ENCODE peak calls at places on chromosomes 11 and 22, in nine cellular contexts. One of them, this sample, is unnamed.

GRCh38 chr11:34165786-34166557 is 60.5 kb downstream of the NAT10 start:
- DNase-seq in mammary epithelial cell: peak
- DNase-seq in MM.1S: no peak
- DNase-seq in pancreas: no peak
- DNase-seq in uterus: no peak
- DNase-seq in body of pancreas: no peak
- DNase-seq in foreskin keratinocyte: no peak
- DNase-seq in IMR-90: no peak
- DNase-seq in CD4-positive, CD25-positive, alpha-beta regulatory T cell: no peak
- DNase-seq in this sample: no peak

GRCh38 chr11:85694385-85694980 is 8.5 kb upstream of the CCDC89 start:
- DNase-seq in mammary epithelial cell: peak
- DNase-seq in MM.1S: peak
- DNase-seq in pancreas: no peak
- DNase-seq in uterus: no peak
- DNase-seq in body of pancreas: no peak
- DNase-seq in foreskin keratinocyte: no peak
- DNase-seq in IMR-90: peak
- DNase-seq in CD4-positive, CD25-positive, alpha-beta regulatory T cell: peak
- DNase-seq in this sample: no peak

GRCh38 chr11:45209904-45210699 is 63.7 kb downstream of the PRDM11 start:
- DNase-seq in mammary epithelial cell: no peak
- DNase-seq in MM.1S: no peak
- DNase-seq in pancreas: no peak
- DNase-seq in uterus: peak
- DNase-seq in body of pancreas: peak
- DNase-seq in foreskin keratinocyte: no peak
- DNase-seq in IMR-90: peak
- DNase-seq in CD4-positive, CD25-positive, alpha-beta regulatory T cell: no peak
- DNase-seq in this sample: peak

GRCh38 chr11:76763573-76764348 is 19.4 kb upstream of the TSKU start:
- DNase-seq in mammary epithelial cell: peak
- DNase-seq in MM.1S: no peak
- DNase-seq in pancreas: no peak
- DNase-seq in uterus: peak
- DNase-seq in body of pancreas: no peak
- DNase-seq in foreskin keratinocyte: peak
- DNase-seq in IMR-90: peak
- DNase-seq in CD4-positive, CD25-positive, alpha-beta regulatory T cell: no peak
- DNase-seq in this sample: no peak

GRCh38 chr11:119567667-119568582 is 145.0 kb upstream of the THY1 start:
- DNase-seq in mammary epithelial cell: peak
- DNase-seq in MM.1S: no peak
- DNase-seq in pancreas: no peak
- DNase-seq in uterus: peak
- DNase-seq in body of pancreas: peak
- DNase-seq in foreskin keratinocyte: no peak
- DNase-seq in IMR-90: peak
- DNase-seq in CD4-positive, CD25-positive, alpha-beta regulatory T cell: no peak
- DNase-seq in this sample: no peak

GRCh38 chr22:18060646-18061620 is 16.9 kb upstream of the PEX26 start:
- DNase-seq in mammary epithelial cell: peak
- DNase-seq in MM.1S: no peak
- DNase-seq in pancreas: no peak
- DNase-seq in uterus: no peak
- DNase-seq in body of pancreas: peak
- DNase-seq in foreskin keratinocyte: peak
- DNase-seq in IMR-90: peak
- DNase-seq in CD4-positive, CD25-positive, alpha-beta regulatory T cell: no peak
- DNase-seq in this sample: no peak

GRCh38 chr11:118924591-118925585 is 838 bp downstream of the BCL9L start:
- DNase-seq in mammary epithelial cell: peak
- DNase-seq in MM.1S: peak
- DNase-seq in pancreas: peak
- DNase-seq in uterus: peak
- DNase-seq in body of pancreas: peak
- DNase-seq in foreskin keratinocyte: no peak
- DNase-seq in IMR-90: peak
- DNase-seq in CD4-positive, CD25-positive, alpha-beta regulatory T cell: peak
- DNase-seq in this sample: peak

GRCh38 chr22:46588279-46589140 is 31.7 kb upstream of the GRAMD4 start:
- DNase-seq in mammary epithelial cell: no peak
- DNase-seq in MM.1S: no peak
- DNase-seq in pancreas: no peak
- DNase-seq in uterus: no peak
- DNase-seq in body of pancreas: no peak
- DNase-seq in foreskin keratinocyte: no peak
- DNase-seq in IMR-90: no peak
- DNase-seq in CD4-positive, CD25-positive, alpha-beta regulatory T cell: no peak
- DNase-seq in this sample: peak

GRCh38 chr22:26443901-26444300 is 14.8 kb downstream of the ASPHD2 start:
- DNase-seq in mammary epithelial cell: no peak
- DNase-seq in MM.1S: no peak
- DNase-seq in pancreas: no peak
- DNase-seq in uterus: no peak
- DNase-seq in body of pancreas: no peak
- DNase-seq in foreskin keratinocyte: no peak
- DNase-seq in IMR-90: no peak
- DNase-seq in CD4-positive, CD25-positive, alpha-beta regulatory T cell: no peak
- DNase-seq in this sample: no peak

DNA sequence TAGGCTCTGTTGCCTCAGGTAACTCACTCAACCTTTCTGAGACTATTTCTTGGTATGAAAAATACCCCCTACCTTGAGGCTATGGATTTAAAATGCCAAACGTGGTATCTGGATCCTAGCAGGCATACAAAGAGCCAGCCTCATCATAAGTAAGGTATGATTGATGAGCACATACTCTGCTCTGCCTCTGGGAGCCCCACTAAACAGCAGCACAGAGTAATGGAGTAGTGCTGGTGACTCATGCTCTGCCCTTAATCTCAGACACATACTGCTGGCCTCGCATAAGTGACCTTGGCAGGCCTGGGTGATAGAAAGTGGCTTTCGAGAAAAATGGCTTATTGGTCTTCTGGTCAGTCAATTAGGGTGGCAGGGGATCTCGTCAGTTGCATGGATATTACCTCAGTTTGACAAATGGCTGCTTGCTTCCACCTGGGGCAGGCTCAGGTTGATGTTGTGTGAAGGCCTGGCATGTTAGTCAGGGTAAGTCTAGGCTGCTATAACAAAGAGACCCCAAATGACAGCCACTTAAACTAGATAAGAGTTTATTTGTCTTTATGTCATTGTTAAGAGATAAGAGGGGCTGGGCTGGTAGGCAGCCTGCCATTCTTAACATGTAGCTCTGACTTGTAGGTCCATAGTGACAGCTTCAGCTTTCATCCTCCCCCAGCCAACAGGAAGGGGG is 15.2 kb upstream of the SLC6A5 start:
- DNase-seq in mammary epithelial cell: peak
- DNase-seq in MM.1S: no peak
- DNase-seq in pancreas: no peak
- DNase-seq in uterus: no peak
- DNase-seq in body of pancreas: no peak
- DNase-seq in foreskin keratinocyte: peak
- DNase-seq in IMR-90: no peak
- DNase-seq in CD4-positive, CD25-positive, alpha-beta regulatory T cell: no peak
- DNase-seq in this sample: no peak
- H3K27ac ChIP-seq in mammary epithelial cell: no peak
- H3K27ac ChIP-seq in MM.1S: no peak
- H3K27ac ChIP-seq in pancreas: no peak
- H3K27ac ChIP-seq in uterus: no peak
- H3K27ac ChIP-seq in body of pancreas: no peak
- H3K27ac ChIP-seq in foreskin keratinocyte: no peak
- H3K27ac ChIP-seq in IMR-90: no peak
- H3K27ac ChIP-seq in CD4-positive, CD25-positive, alpha-beta regulatory T cell: no peak
- H3K27ac ChIP-seq in this sample: no peak

GRCh38 chr11:86931059-86931964 is 23.9 kb downstream of the FZD4 start:
- DNase-seq in mammary epithelial cell: no peak
- DNase-seq in MM.1S: no peak
- DNase-seq in pancreas: no peak
- DNase-seq in uterus: no peak
- DNase-seq in body of pancreas: no peak
- DNase-seq in foreskin keratinocyte: no peak
- DNase-seq in IMR-90: peak
- DNase-seq in CD4-positive, CD25-positive, alpha-beta regulatory T cell: no peak
- DNase-seq in this sample: no peak
- H3K27ac ChIP-seq in mammary epithelial cell: no peak
- H3K27ac ChIP-seq in MM.1S: no peak
- H3K27ac ChIP-seq in pancreas: no peak
- H3K27ac ChIP-seq in uterus: peak
- H3K27ac ChIP-seq in body of pancreas: no peak
- H3K27ac ChIP-seq in foreskin keratinocyte: no peak
- H3K27ac ChIP-seq in IMR-90: no peak
- H3K27ac ChIP-seq in CD4-positive, CD25-positive, alpha-beta regulatory T cell: no peak
- H3K27ac ChIP-seq in this sample: no peak

DNA sequence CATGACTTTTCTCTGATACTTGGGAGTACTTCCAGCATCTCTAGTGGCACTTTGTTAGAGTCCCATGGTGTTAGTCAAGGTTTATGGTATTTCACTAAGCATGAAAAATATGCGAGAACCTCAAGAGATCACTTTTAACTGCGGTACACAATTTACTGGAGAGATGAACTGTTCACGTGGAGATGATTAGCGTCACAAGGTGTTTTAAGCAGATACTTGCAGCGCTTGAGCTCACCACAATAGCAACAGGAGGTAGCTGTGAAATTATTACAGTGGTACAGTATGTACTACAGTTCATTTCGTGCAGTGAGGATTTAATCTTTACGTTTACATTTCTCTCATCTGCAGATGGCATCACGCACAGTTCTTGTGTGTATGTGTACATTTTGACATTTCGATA is 4.5 kb downstream of the PARVA start:
- DNase-seq in mammary epithelial cell: no peak
- DNase-seq in MM.1S: no peak
- DNase-seq in pancreas: no peak
- DNase-seq in uterus: no peak
- DNase-seq in body of pancreas: no peak
- DNase-seq in foreskin keratinocyte: no peak
- DNase-seq in IMR-90: no peak
- DNase-seq in CD4-positive, CD25-positive, alpha-beta regulatory T cell: no peak
- DNase-seq in this sample: no peak
- H3K27ac ChIP-seq in mammary epithelial cell: no peak
- H3K27ac ChIP-seq in MM.1S: no peak
- H3K27ac ChIP-seq in pancreas: no peak
- H3K27ac ChIP-seq in uterus: peak
- H3K27ac ChIP-seq in body of pancreas: no peak
- H3K27ac ChIP-seq in foreskin keratinocyte: no peak
- H3K27ac ChIP-seq in IMR-90: no peak
- H3K27ac ChIP-seq in CD4-positive, CD25-positive, alpha-beta regulatory T cell: no peak
- H3K27ac ChIP-seq in this sample: no peak

DNA sequence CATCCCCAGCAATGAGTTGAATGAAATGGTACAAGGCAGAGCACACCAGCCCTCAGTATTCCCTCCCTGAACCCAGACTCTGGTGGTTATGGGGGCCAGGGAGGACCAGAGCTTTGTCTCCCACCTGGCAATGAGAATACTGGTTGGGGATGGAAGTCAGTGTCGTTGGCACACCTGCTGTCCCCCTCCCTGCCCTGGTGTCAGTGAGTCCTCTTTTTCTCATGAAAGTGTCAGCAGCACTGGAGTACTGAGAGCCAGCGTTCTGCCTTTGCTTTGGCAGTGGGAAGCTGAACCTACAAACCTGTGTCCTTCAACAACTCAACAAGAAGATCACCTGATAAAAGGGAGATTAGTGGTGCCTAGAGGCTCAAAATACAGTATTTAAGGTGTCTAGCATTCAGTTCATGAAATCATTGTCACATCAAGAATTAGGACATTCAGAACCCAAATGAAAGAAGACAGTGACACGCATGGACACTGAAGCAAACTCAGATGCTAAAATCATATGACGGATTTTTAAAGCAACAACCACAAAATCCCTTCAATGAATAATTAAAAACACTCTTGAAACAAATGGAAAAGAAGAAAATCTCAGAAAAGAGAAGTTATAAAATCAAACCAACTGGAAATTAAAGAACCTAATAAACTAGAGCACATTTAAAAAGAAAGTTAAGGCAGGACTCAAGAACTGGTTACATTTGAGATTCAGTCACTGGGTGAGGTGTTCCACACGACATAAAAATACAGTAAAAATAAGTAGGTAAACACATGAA is 77.5 kb upstream of the VPREB1 start:
- DNase-seq in mammary epithelial cell: no peak
- DNase-seq in MM.1S: peak
- DNase-seq in pancreas: no peak
- DNase-seq in uterus: no peak
- DNase-seq in body of pancreas: no peak
- DNase-seq in foreskin keratinocyte: no peak
- DNase-seq in IMR-90: no peak
- DNase-seq in CD4-positive, CD25-positive, alpha-beta regulatory T cell: no peak
- DNase-seq in this sample: no peak
- H3K27ac ChIP-seq in mammary epithelial cell: no peak
- H3K27ac ChIP-seq in MM.1S: peak
- H3K27ac ChIP-seq in pancreas: no peak
- H3K27ac ChIP-seq in uterus: no peak
- H3K27ac ChIP-seq in body of pancreas: no peak
- H3K27ac ChIP-seq in foreskin keratinocyte: no peak
- H3K27ac ChIP-seq in IMR-90: no peak
- H3K27ac ChIP-seq in CD4-positive, CD25-positive, alpha-beta regulatory T cell: no peak
- H3K27ac ChIP-seq in this sample: no peak

GRCh38 chr11:87265132-87265531 is 227.4 kb downstream of the TMEM135 start:
- DNase-seq in mammary epithelial cell: peak
- DNase-seq in MM.1S: no peak
- DNase-seq in pancreas: no peak
- DNase-seq in uterus: no peak
- DNase-seq in body of pancreas: no peak
- DNase-seq in foreskin keratinocyte: no peak
- DNase-seq in IMR-90: peak
- DNase-seq in CD4-positive, CD25-positive, alpha-beta regulatory T cell: no peak
- DNase-seq in this sample: no peak

GRCh38 chr11:87266751-87267150 is 229.0 kb downstream of the TMEM135 start:
- DNase-seq in mammary epithelial cell: peak
- DNase-seq in MM.1S: no peak
- DNase-seq in pancreas: no peak
- DNase-seq in uterus: no peak
- DNase-seq in body of pancreas: no peak
- DNase-seq in foreskin keratinocyte: no peak
- DNase-seq in IMR-90: no peak
- DNase-seq in CD4-positive, CD25-positive, alpha-beta regulatory T cell: no peak
- DNase-seq in this sample: no peak

GRCh38 chr11:87263979-87264378 is 226.2 kb downstream of the TMEM135 start:
- DNase-seq in mammary epithelial cell: no peak
- DNase-seq in MM.1S: no peak
- DNase-seq in pancreas: no peak
- DNase-seq in uterus: no peak
- DNase-seq in body of pancreas: no peak
- DNase-seq in foreskin keratinocyte: no peak
- DNase-seq in IMR-90: peak
- DNase-seq in CD4-positive, CD25-positive, alpha-beta regulatory T cell: no peak
- DNase-seq in this sample: no peak

GRCh38 chr11:87263439-87263838 is 225.7 kb downstream of the TMEM135 start:
- DNase-seq in mammary epithelial cell: no peak
- DNase-seq in MM.1S: no peak
- DNase-seq in pancreas: no peak
- DNase-seq in uterus: no peak
- DNase-seq in body of pancreas: no peak
- DNase-seq in foreskin keratinocyte: no peak
- DNase-seq in IMR-90: no peak
- DNase-seq in CD4-positive, CD25-positive, alpha-beta regulatory T cell: no peak
- DNase-seq in this sample: no peak

DNA sequence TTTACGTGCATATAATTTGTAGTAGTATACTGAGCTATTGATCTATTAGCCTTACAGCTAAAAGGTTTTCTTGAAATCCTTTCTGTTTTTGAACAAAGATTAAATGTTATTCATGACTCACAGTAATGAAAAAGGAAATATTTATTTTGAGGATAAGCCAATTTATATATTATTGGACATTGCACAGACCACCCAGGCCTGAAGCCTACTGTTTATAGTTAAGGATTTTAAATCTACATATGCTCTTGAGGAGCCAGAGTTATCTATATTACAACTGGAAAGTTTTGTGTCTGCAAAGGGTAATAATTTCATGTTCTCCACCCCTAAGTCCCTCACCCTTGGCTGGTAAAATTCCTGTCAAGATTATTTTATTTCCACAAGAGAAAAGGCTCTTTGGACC is 228.2 kb downstream of the TMEM135 start:
- DNase-seq in mammary epithelial cell: no peak
- DNase-seq in MM.1S: no peak
- DNase-seq in pancreas: no peak
- DNase-seq in uterus: no peak
- DNase-seq in body of pancreas: no peak
- DNase-seq in foreskin keratinocyte: no peak
- DNase-seq in IMR-90: peak
- DNase-seq in CD4-positive, CD25-positive, alpha-beta regulatory T cell: no peak
- DNase-seq in this sample: no peak
- H3K27ac ChIP-seq in mammary epithelial cell: no peak
- H3K27ac ChIP-seq in MM.1S: no peak
- H3K27ac ChIP-seq in pancreas: no peak
- H3K27ac ChIP-seq in uterus: no peak
- H3K27ac ChIP-seq in body of pancreas: no peak
- H3K27ac ChIP-seq in foreskin keratinocyte: no peak
- H3K27ac ChIP-seq in IMR-90: no peak
- H3K27ac ChIP-seq in CD4-positive, CD25-positive, alpha-beta regulatory T cell: no peak
- H3K27ac ChIP-seq in this sample: no peak

This sample was measured in substantia nigra.